ENCODE peak calls at places on chromosome 22, in eight cellular contexts. C is PC-3, P is GM20000, I is dorsolateral prefrontal cortex, S is bronchial epithelial cell, T is astrocyte of the cerebellum, J is type B pancreatic cell, E is lung. F is an unnamed sample.
A peak's percentile ranks its signal among the peaks of the same experiment; 100 is the strongest.

GRCh38 chr22:36659762-36660509 is 43.6 kb downstream of the CACNG2 start:
- DNase-seq in C (peak; percentile 98), P (peak; percentile 20), I (peak; percentile 95), S (peak; percentile 88), T (peak; percentile 82), J (no peak), E (peak; percentile 94), F (peak; percentile 95)

GRCh38 chr22:36183446-36183845 is 18.2 kb downstream of the APOL4 start:
- DNase-seq in C (no peak), P (no peak), I (no peak), S (no peak), T (no peak), J (no peak), E (no peak), F (no peak)

GRCh38 chr22:44292007-44292370 is 20.8 kb downstream of the SHISAL1 start:
- DNase-seq in C (no peak), P (no peak), I (no peak), S (no peak), T (no peak), J (no peak), E (no peak), F (no peak)

GRCh38 chr22:42612336-42612735 is 2.3 kb downstream of the POLDIP3 start:
- DNase-seq in C (no peak), P (no peak), I (no peak), S (no peak), T (no peak), J (no peak), E (no peak), F (no peak)

GRCh38 chr22:36326178-36327161 is 61.3 kb downstream of the MYH9 start:
- DNase-seq in C (no peak), P (no peak), I (no peak), S (no peak), T (no peak), J (no peak), E (no peak), F (no peak)

GRCh38 chr22:31253949-31254348 is 38.3 kb downstream of the PIK3IP1 start:
- DNase-seq in C (no peak), P (no peak), I (no peak), S (peak; percentile 99), T (no peak), J (no peak), E (peak; percentile 68), F (no peak)

GRCh38 chr22:29346659-29347058 is 31.2 kb upstream of the RASL10A start:
- DNase-seq in C (no peak), P (no peak), I (peak; percentile 68), S (no peak), T (no peak), J (no peak), E (no peak), F (no peak)

GRCh38 chr22:41526802-41527799 is 17.2 kb downstream of the POLR3H start:
- DNase-seq in C (peak; percentile 33), P (peak; percentile 69), I (no peak), S (no peak), T (no peak), J (no peak), E (no peak), F (no peak)

GRCh38 chr22:30340911-30341685 is 14.4 kb upstream of the TBC1D10A start:
- DNase-seq in C (no peak), P (no peak), I (peak; percentile 76), S (no peak), T (no peak), J (no peak), E (no peak), F (no peak)

GRCh38 chr22:36301384-36301828 is 48.5 kb downstream of the APOL1 start:
- DNase-seq in C (peak; percentile 74), P (peak; percentile 88), I (peak; percentile 78), S (peak; percentile 59), T (peak; percentile 35), J (peak; percentile 84), E (peak; percentile 75), F (peak; percentile 90)

GRCh38 chr22:50610581-50610980 is 10.0 kb downstream of the MAPK8IP2 start:
- DNase-seq in C (no peak), P (no peak), I (no peak), S (no peak), T (no peak), J (no peak), E (no peak), F (no peak)

GRCh38 chr22:50612168-50612714 is 11.6 kb downstream of the MAPK8IP2 start:
- DNase-seq in C (no peak), P (no peak), I (no peak), S (no peak), T (no peak), J (no peak), E (no peak), F (no peak)

GRCh38 chr22:50612715-50613221 is 12.2 kb downstream of the MAPK8IP2 start:
- DNase-seq in C (no peak), P (peak; percentile 52), I (no peak), S (no peak), T (no peak), J (no peak), E (no peak), F (no peak)

GRCh38 chr22:50611341-50612060 is 10.9 kb downstream of the MAPK8IP2 start:
- DNase-seq in C (no peak), P (no peak), I (no peak), S (no peak), T (no peak), J (no peak), E (no peak), F (no peak)

DNA sequence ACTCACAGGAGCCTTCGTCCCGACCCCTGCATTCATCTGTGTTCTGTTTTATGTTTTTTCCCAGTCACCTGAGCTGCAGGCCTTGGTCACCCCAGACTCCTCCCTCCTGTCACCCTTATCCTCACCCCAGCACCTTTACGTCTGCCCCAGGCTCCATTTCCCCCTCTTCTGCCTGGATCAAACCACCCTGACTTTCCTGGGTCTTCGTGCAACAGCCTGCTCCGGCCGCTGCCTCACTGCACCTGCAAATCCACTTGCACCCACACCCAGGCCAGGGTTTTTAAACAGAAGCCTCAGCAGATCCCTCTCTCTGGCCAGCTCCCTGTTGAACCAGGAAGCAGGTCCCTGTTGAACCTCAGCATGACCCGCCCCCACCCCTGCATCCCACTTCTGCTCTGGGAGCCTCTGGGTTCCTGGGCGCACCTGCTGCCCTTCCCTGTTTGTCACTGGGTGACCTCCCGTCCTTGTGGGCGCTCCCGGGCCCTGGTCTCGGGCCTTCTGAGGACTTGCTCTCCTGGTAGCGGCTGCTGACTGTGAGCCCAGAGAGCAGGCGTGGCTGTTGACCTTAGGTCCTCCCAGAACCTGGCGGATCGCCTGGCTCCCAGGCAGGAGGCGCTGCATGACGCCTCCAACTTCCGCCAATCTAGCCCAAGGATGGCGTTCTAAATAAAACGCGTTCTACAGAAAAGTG is 12.8 kb downstream of the MAPK8IP2 start:
- DNase-seq in C (peak; percentile 60), P (no peak), I (no peak), S (peak; percentile 18), T (no peak), J (no peak), E (peak; percentile 83), F (no peak)
- TF ChIP-seq CTCF in C (peak; percentile 47), P (no peak), I (no peak), S (no peak), T (no peak), J (no peak), E (no peak), F (no peak)

GRCh38 chr22:45757068-45757467 is 85.4 kb downstream of the ATXN10 start:
- DNase-seq in C (no peak), P (no peak), I (no peak), S (no peak), T (peak; percentile 20), J (no peak), E (peak; percentile 35), F (peak; percentile 87)
- TF ChIP-seq CTCF in C (no peak), P (no peak), I (peak; percentile 26), S (no peak), T (peak; percentile 28), J (no peak), E (no peak), F (peak; percentile 33)

DNA sequence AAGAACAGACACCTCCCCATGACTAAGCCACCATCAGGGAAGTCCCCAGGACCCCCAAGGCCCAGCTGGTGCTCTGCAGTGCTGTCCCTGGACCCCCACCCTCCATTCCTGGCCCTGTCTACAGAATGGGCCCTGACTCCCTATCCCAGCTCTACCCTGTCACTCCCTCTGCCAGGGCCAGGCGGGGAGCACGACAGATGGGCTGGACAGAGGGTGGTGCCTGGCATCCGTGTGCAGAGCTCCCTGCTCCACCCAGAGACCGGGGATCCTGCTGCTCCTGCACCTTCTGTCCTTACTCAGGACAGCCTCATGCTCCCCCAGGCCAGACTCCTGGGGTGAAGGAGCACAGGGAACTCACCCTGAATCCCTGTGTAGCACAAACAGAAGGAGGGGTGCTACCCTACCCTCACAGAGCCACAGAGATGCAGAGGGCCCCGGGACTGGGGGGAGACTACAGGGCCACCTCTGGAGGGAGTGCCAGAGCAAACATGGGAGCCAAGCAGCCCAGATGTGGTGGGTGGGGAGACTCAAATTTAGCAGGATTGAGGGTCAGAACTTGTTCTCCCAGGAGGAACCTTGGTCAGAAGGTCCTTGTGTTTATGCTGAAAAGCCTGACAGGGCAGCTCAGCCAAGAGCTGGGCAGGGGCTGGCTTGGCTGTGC is 2.0 kb downstream of the ARVCF start:
- DNase-seq in C (no peak), P (no peak), I (no peak), S (no peak), T (no peak), J (no peak), E (no peak), F (no peak)
- TF ChIP-seq CTCF in C (no peak), P (no peak), I (no peak), S (no peak), T (no peak), J (no peak), E (no peak), F (no peak)

DNA sequence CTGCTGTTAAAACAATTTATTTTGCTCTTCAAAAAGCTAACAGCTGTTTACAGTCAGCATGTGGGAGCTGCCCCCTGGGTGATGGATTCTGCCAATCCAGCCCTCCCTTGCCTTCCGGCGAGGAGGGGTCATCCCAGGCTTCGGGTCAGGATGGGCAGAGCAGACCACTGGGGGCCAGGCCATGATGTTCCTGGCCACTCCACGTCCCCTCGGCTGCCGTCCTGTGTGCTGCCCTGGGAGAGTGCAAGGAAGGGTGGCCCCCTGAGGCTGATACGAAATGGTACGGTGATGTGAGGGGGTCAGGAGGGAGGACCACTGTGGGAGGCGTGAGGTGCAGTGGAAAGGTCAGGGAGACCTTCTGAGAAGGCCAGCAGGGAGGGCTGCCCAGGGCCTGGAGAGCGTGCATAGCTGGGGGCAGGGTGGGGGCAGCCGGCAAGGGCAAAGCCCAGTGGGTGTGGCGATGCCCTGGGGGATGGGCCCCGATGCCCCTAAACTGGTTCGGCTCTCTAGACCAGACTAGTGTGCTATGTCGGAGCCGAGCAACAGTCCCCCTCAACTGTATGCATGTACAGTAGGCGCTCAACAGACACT is 41.3 kb downstream of the RTN4R start:
- DNase-seq in C (no peak), P (no peak), I (no peak), S (no peak), T (no peak), J (no peak), E (no peak), F (no peak)
- TF ChIP-seq CTCF in C (no peak), P (no peak), I (no peak), S (no peak), T (no peak), J (no peak), E (no peak), F (no peak)

GRCh38 chr22:38572065-38572464 is 2.1 kb upstream of the DMC1 start:
- DNase-seq in C (peak; percentile 61), P (peak; percentile 47), I (peak; percentile 49), S (peak; percentile 53), T (peak; percentile 41), J (no peak), E (peak; percentile 34), F (no peak)
- TF ChIP-seq CTCF in C (peak; percentile 64), P (peak; percentile 18), I (peak; percentile 76), S (no peak), T (peak; percentile 47), J (peak; percentile 79), E (peak; percentile 22), F (peak; percentile 72)

F was measured in osteocyte.